ENCODE peak calls at places on chromosomes 7 and 10, in ten cellular contexts. Q, C, P, J, I, H, E, T, L and W are unnamed samples.

GRCh38 chr7:20998309-20998708 is 211.6 kb upstream of the SP8 start:
- DNase-seq in L (no peak), P (no peak), T (no peak), C (no peak), H (no peak), J (no peak), E (no peak), I (no peak), Q (no peak), W (no peak)

GRCh38 chr7:75870557-75870956 is 8.3 kb upstream of the RHBDD2 start:
- DNase-seq in L (no peak), J (no peak), Q (no peak), E (no peak), P (no peak), H (no peak), I (no peak), C (no peak), T (no peak), W (no peak)

GRCh38 chr10:69684020-69684980 is 54.3 kb downstream of the FAM241B start:
- DNase-seq in P (no peak), Q (peak), L (peak), E (peak), J (peak), H (no peak), T (peak), C (peak), I (no peak), W (peak)

GRCh38 chr7:41861642-41862041 is 158.8 kb upstream of the INHBA start:
- DNase-seq in H (no peak), T (peak), E (no peak), P (peak), C (no peak), J (no peak), I (no peak), Q (no peak), L (no peak), W (no peak)

GRCh38 chr10:132627736-132628512 is 90.3 kb downstream of the INPP5A start:
- DNase-seq in Q (peak), C (peak), E (peak), L (peak), T (peak), I (no peak), P (no peak), J (peak), H (no peak), W (peak)

GRCh38 chr7:75819711-75820110 is 6.1 kb upstream of the CCL24 start:
- DNase-seq in H (no peak), P (no peak), Q (no peak), E (no peak), T (peak), C (no peak), J (peak), L (no peak), I (no peak), W (no peak)

GRCh38 chr10:73898730-73899400 is 12.1 kb upstream of the PLAU start:
- DNase-seq in J (peak), P (no peak), I (no peak), L (no peak), H (no peak), Q (no peak), T (no peak), C (no peak), E (no peak), W (peak)

GRCh38 chr7:128135275-128136214 is 104.3 kb upstream of the LRRC4 start:
- DNase-seq in L (peak), T (peak), Q (peak), C (peak), J (peak), P (peak), I (peak), H (peak), E (peak), W (peak)

GRCh38 chr10:33798754-33799153 is 464.3 kb upstream of the NRP1 start:
- DNase-seq in H (no peak), J (no peak), P (no peak), E (no peak), I (no peak), C (no peak), L (no peak), Q (no peak), T (no peak), W (no peak)

GRCh38 chr7:143393267-143394041 is 12.3 kb downstream of the ZYX start:
- DNase-seq in Q (peak), P (no peak), T (no peak), I (no peak), L (peak), J (no peak), C (peak), H (no peak), E (no peak), W (no peak)

GRCh38 chr10:2079603-2080078 is 342.3 kb upstream of the ADARB2 start:
- DNase-seq in P (no peak), L (no peak), I (no peak), T (no peak), H (no peak), E (no peak), C (no peak), J (no peak), Q (no peak), W (no peak)

GRCh38 chr7:142553216-142553615 is 196.1 kb upstream of the PRSS1 start:
- DNase-seq in E (no peak), J (peak), H (no peak), L (no peak), C (no peak), I (no peak), T (no peak), Q (no peak), P (no peak), W (no peak)

GRCh38 chr7:92448185-92448747 is 984 bp downstream of the GATAD1 start:
- DNase-seq in L (peak), P (peak), H (peak), J (peak), I (peak), C (peak), Q (peak), T (peak), E (peak), W (peak)

GRCh38 chr7:139620676-139621344 is 97.3 kb downstream of the CLEC2L start:
- DNase-seq in T (no peak), I (peak), H (peak), C (peak), Q (peak), J (peak), L (no peak), P (peak), E (peak), W (peak)

GRCh38 chr7:100021297-100021696 is 5.9 kb downstream of the ZKSCAN1 start:
- DNase-seq in T (no peak), P (no peak), L (no peak), C (no peak), I (no peak), H (no peak), E (no peak), Q (no peak), J (peak), W (no peak)

GRCh38 chr7:994592-995308 is 11.8 kb downstream of the CYP2W1 start:
- DNase-seq in E (no peak), L (no peak), J (no peak), P (no peak), T (no peak), Q (no peak), I (no peak), H (no peak), C (no peak), W (no peak)

GRCh38 chr7:82578430-82578829 is 134.9 kb upstream of the CACNA2D1 start:
- DNase-seq in I (peak), L (peak), E (no peak), J (peak), T (no peak), P (no peak), H (no peak), Q (peak), C (peak), W (no peak)

GRCh38 chr7:23472556-23472955 is 2.3 kb upstream of the IGF2BP3 start:
- DNase-seq in P (no peak), I (no peak), E (no peak), H (no peak), C (no peak), J (no peak), L (no peak), T (no peak), Q (no peak), W (no peak)
- H3K4me3 ChIP-seq in P (peak), I (peak), E (no peak), H (peak), C (no peak), J (no peak), L (no peak), T (no peak), Q (no peak), W (peak)

DNA sequence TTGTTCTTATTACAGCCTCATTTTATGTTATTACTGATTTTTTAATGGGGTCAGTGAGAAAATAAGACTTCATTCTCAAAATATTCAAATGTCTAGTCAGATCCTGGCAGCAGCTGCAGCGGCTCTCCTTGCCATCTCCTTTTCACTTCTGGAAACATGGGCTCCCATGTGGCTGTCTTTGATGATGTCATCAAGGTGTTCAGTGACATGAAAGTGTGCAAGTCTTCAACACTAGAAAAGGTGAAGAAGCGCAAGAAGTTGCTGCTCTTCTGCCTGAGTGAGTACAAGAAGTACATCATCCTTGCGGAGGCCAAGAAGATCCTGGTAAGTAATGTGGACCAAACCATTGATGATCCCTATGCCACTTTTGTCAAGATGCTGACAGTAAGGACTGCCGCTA is 19.6 kb downstream of the KLLN start:
- DNase-seq in T (no peak), C (no peak), E (no peak), Q (no peak), H (no peak), J (no peak), P (no peak), L (no peak), I (no peak), W (no peak)
- H3K4me3 ChIP-seq in T (no peak), C (no peak), E (no peak), Q (no peak), H (no peak), J (no peak), P (no peak), L (no peak), I (no peak), W (no peak)

DNA sequence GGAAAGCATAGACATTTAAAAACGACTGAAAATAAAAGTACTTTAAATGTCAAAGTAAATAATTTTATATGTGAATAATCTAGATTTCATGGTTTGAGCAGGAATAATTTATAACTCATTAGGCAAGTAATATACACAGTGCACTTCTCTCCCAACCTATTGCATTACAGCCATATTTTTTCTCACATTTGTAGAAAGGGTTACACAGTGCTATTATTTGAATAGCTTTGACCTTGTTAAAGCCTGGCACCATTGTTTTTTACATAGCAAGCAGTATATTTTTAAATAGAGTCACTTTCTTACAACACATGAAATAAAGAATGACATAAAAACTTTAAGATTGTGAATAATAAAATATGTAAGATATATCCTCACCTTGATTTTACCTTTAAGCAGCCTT is 969 bp downstream of the PPP1R3A start:
- DNase-seq in H (no peak), T (no peak), L (no peak), J (no peak), I (no peak), E (no peak), C (no peak), Q (no peak), P (no peak), W (no peak)
- H3K4me3 ChIP-seq in H (no peak), T (no peak), L (no peak), J (no peak), I (no peak), E (no peak), C (no peak), Q (no peak), P (no peak), W (no peak)

GRCh38 chr7:157587051-157587450 is 250.2 kb downstream of the DNAJB6 start:
- DNase-seq in I (no peak), T (no peak), P (no peak), J (no peak), L (no peak), C (no peak), E (no peak), H (no peak), Q (no peak), W (no peak)
- H3K4me3 ChIP-seq in I (no peak), T (no peak), P (no peak), J (no peak), L (no peak), C (no peak), E (no peak), H (no peak), Q (no peak), W (no peak)

GRCh38 chr10:18179901-18180300 is 39.7 kb downstream of the CACNB2 start:
- DNase-seq in H (no peak), Q (peak), P (no peak), E (no peak), L (peak), I (no peak), T (no peak), C (peak), J (peak), W (peak)
- H3K4me3 ChIP-seq in H (no peak), Q (no peak), P (no peak), E (no peak), L (no peak), I (no peak), T (no peak), C (no peak), J (no peak), W (no peak)

GRCh38 chr10:100508691-100509150 is 10.9 kb downstream of the SEC31B start:
- DNase-seq in C (peak), L (peak), J (peak), P (peak), H (peak), E (no peak), Q (peak), T (no peak), I (peak), W (no peak)

GRCh38 chr10:100505164-100505563 is 14.5 kb downstream of the SEC31B start:
- DNase-seq in P (no peak), E (no peak), I (no peak), J (no peak), H (no peak), Q (no peak), L (no peak), T (no peak), C (no peak), W (no peak)

GRCh38 chr10:100509241-100509640 is 10.4 kb downstream of the SEC31B start:
- DNase-seq in Q (peak), E (no peak), L (no peak), T (no peak), C (no peak), H (no peak), J (no peak), I (no peak), P (no peak), W (no peak)

GRCh38 chr10:100507357-100507732 is 12.3 kb downstream of the SEC31B start:
- DNase-seq in H (no peak), L (no peak), J (no peak), Q (no peak), T (no peak), P (no peak), E (no peak), I (no peak), C (no peak), W (no peak)

DNA sequence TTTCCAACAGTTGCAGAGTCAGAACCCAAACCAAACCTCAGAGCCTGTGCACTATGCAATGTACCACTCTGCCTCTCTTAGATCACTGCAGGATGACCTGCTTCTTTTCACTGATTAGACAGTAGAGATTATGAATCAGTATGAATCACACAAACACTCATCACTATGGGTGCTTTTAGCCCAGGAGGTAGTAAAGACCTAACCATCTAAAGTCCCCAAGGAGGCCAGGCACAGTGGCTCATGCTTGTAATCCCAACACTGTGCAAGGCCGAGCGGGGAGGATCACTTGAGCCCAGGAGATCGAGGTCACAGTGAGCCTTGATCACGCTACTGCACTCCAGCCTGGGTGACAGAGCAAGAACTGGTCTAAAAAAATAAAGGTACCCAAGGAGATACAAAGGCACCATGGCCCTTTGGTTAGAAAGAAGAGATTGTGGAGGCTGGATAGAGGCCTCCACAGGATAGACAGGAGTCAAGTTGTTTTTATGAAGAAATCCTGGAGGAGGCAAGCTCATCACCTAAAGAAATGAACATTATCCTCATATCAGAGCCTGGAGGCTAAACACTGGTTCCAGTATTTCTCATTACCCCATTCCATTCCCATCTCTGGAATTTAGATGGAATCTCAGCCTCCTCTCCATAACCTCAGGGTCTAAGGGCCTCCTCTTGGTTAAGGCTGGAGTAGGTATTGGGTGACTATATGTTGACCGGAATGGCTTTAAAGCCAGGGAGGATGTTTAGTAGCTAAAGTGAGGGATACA is 12.9 kb downstream of the SEC31B start:
- DNase-seq in J (peak), I (peak), Q (no peak), C (no peak), P (no peak), H (no peak), E (no peak), L (peak), T (no peak), W (no peak)
- H3K4me3 ChIP-seq in J (no peak), I (no peak), Q (no peak), C (no peak), P (no peak), H (no peak), E (no peak), L (no peak), T (no peak), W (no peak)

GRCh38 chr7:91165846-91166230 is 98.4 kb upstream of the FZD1 start:
- DNase-seq in P (no peak), Q (no peak), C (peak), H (no peak), E (no peak), J (peak), I (no peak), L (no peak), T (no peak), W (no peak)

GRCh38 chr7:91162415-91162814 is 101.8 kb upstream of the FZD1 start:
- DNase-seq in C (no peak), L (no peak), I (no peak), Q (no peak), E (no peak), T (no peak), P (no peak), J (no peak), H (no peak), W (no peak)

GRCh38 chr7:91168766-91169518 is 95.3 kb upstream of the FZD1 start:
- DNase-seq in E (no peak), J (no peak), C (peak), T (no peak), Q (no peak), P (no peak), H (no peak), I (no peak), L (peak), W (no peak)

GRCh38 chr7:91164948-91165845 is 99.0 kb upstream of the FZD1 start:
- DNase-seq in I (no peak), L (peak), E (no peak), T (no peak), J (peak), C (peak), H (peak), Q (peak), P (no peak), W (no peak)

GRCh38 chr7:91164531-91164930 is 99.7 kb upstream of the FZD1 start:
- DNase-seq in Q (no peak), E (no peak), H (no peak), C (peak), L (no peak), P (no peak), J (peak), T (no peak), I (no peak), W (peak)
- H3K4me3 ChIP-seq in Q (no peak), E (no peak), H (no peak), C (no peak), L (no peak), P (no peak), J (peak), T (no peak), I (no peak), W (no peak)